ENCODE peak calls at places on chromosome 2, in five cellular contexts. One of them, this sample, is unnamed.

GRCh38 chr2:189249171-189249570 is 69.6 kb upstream of the COL5A2 start:
- DNase-seq in H9: no peak
- DNase-seq in H1: no peak
- DNase-seq in mesenchymal stem cell: peak; percentile 27
- DNase-seq in IMR-90: peak; percentile 85
- DNase-seq in this sample: no peak

GRCh38 chr2:43223412-43224040 is 2.9 kb downstream of the ZFP36L2 start:
- DNase-seq in H9: no peak
- DNase-seq in mesenchymal stem cell: peak; percentile 58
- DNase-seq in H1: no peak
- DNase-seq in IMR-90: peak; percentile 57
- DNase-seq in this sample: no peak

GRCh38 chr2:196263181-196263747 is 91.9 kb upstream of the STK17B start:
- DNase-seq in mesenchymal stem cell: peak; percentile 97
- DNase-seq in IMR-90: peak; percentile 64
- DNase-seq in H9: no peak
- DNase-seq in H1: no peak
- DNase-seq in this sample: no peak

GRCh38 chr2:9139491-9140443 is 66.8 kb upstream of the ASAP2 start:
- DNase-seq in mesenchymal stem cell: peak; percentile 62
- DNase-seq in H1: peak; percentile 97
- DNase-seq in H9: peak; percentile 84
- DNase-seq in IMR-90: peak; percentile 54
- DNase-seq in this sample: peak; percentile 63

GRCh38 chr2:158127380-158127804 is 25.7 kb downstream of the UPP2 start:
- DNase-seq in mesenchymal stem cell: no peak
- DNase-seq in H9: no peak
- DNase-seq in IMR-90: no peak
- DNase-seq in H1: no peak
- DNase-seq in this sample: no peak

GRCh38 chr2:7929276-7929675 is 752.6 kb upstream of the ID2 start:
- DNase-seq in H9: no peak
- DNase-seq in H1: no peak
- DNase-seq in mesenchymal stem cell: no peak
- DNase-seq in IMR-90: no peak
- DNase-seq in this sample: no peak

GRCh38 chr2:170771049-170771937 is 1.1 kb downstream of the ERICH2 start:
- DNase-seq in IMR-90: peak; percentile 15
- DNase-seq in H1: peak; percentile 77
- DNase-seq in mesenchymal stem cell: peak; percentile 45
- DNase-seq in H9: peak; percentile 65
- DNase-seq in this sample: peak; percentile 57

GRCh38 chr2:150567771-150568278 is 80.4 kb upstream of the RND3 start:
- DNase-seq in H1: no peak
- DNase-seq in IMR-90: peak; percentile 72
- DNase-seq in mesenchymal stem cell: peak; percentile 51
- DNase-seq in H9: no peak
- DNase-seq in this sample: no peak

GRCh38 chr2:105181282-105181681 is 60.3 kb upstream of the GPR45 start:
- DNase-seq in mesenchymal stem cell: no peak
- DNase-seq in IMR-90: no peak
- DNase-seq in H9: no peak
- DNase-seq in H1: no peak
- DNase-seq in this sample: no peak

GRCh38 chr2:23456881-23457760 is 72.1 kb downstream of the KLHL29 start:
- DNase-seq in mesenchymal stem cell: peak; percentile 25
- DNase-seq in H1: no peak
- DNase-seq in IMR-90: peak; percentile 85
- DNase-seq in H9: no peak
- DNase-seq in this sample: no peak

GRCh38 chr2:109009920-109010610 is 21.0 kb upstream of the EDAR start:
- DNase-seq in H9: no peak
- DNase-seq in H1: no peak
- DNase-seq in mesenchymal stem cell: peak; percentile 6
- DNase-seq in IMR-90: peak; percentile 35
- DNase-seq in this sample: no peak

GRCh38 chr2:1973636-1974035 is 229.3 kb upstream of the PXDN start:
- DNase-seq in H9: no peak
- DNase-seq in H1: no peak
- DNase-seq in mesenchymal stem cell: no peak
- DNase-seq in IMR-90: no peak
- DNase-seq in this sample: no peak

GRCh38 chr2:64626963-64627760 is 26.6 kb downstream of the SERTAD2 start:
- DNase-seq in H1: peak; percentile 50
- DNase-seq in mesenchymal stem cell: no peak
- DNase-seq in H9: peak; percentile 57
- DNase-seq in IMR-90: no peak
- DNase-seq in this sample: no peak

GRCh38 chr2:158893057-158893456 is 75.4 kb upstream of the TANC1 start:
- DNase-seq in IMR-90: peak; percentile 60
- DNase-seq in mesenchymal stem cell: no peak
- DNase-seq in H1: no peak
- DNase-seq in H9: no peak
- DNase-seq in this sample: no peak

GRCh38 chr2:65974067-65974723 is 460.7 kb upstream of the MEIS1 start:
- DNase-seq in H9: no peak
- DNase-seq in IMR-90: no peak
- DNase-seq in mesenchymal stem cell: no peak
- DNase-seq in H1: no peak
- DNase-seq in this sample: no peak

GRCh38 chr2:173354601-173355131 is at the start of gene CDCA7:
- DNase-seq in IMR-90: peak; percentile 54
- DNase-seq in H9: peak; percentile 82
- DNase-seq in H1: peak; percentile 92
- DNase-seq in mesenchymal stem cell: peak; percentile 75
- DNase-seq in this sample: peak; percentile 78

GRCh38 chr2:11161747-11162146 is 6.5 kb downstream of the SLC66A3 start:
- DNase-seq in mesenchymal stem cell: no peak
- DNase-seq in IMR-90: no peak
- DNase-seq in H1: no peak
- DNase-seq in H9: no peak
- DNase-seq in this sample: no peak

GRCh38 chr2:9590635-9591034 is 35.0 kb upstream of the ADAM17 start:
- DNase-seq in IMR-90: peak; percentile 45
- DNase-seq in H1: no peak
- DNase-seq in H9: no peak
- DNase-seq in mesenchymal stem cell: no peak
- DNase-seq in this sample: no peak

GRCh38 chr2:16224298-16225045 is 284.1 kb downstream of the MYCN start:
- DNase-seq in mesenchymal stem cell: no peak
- DNase-seq in H1: no peak
- DNase-seq in IMR-90: no peak
- DNase-seq in H9: no peak
- DNase-seq in this sample: no peak

GRCh38 chr2:237886702-237887481 is 27.5 kb downstream of the RAMP1 start:
- DNase-seq in mesenchymal stem cell: peak; percentile 55
- DNase-seq in H9: no peak
- DNase-seq in IMR-90: peak; percentile 80
- DNase-seq in H1: no peak
- DNase-seq in this sample: no peak

GRCh38 chr2:229856416-229856815 is 65.4 kb downstream of the TRIP12 start:
- DNase-seq in mesenchymal stem cell: no peak
- DNase-seq in IMR-90: no peak
- DNase-seq in H9: no peak
- DNase-seq in H1: no peak
- DNase-seq in this sample: no peak

GRCh38 chr2:136116111-136116812 is 1.7 kb downstream of the CXCR4 start:
- DNase-seq in H9: no peak
- DNase-seq in IMR-90: no peak
- DNase-seq in H1: peak; percentile 50
- DNase-seq in mesenchymal stem cell: no peak
- DNase-seq in this sample: peak; percentile 39

GRCh38 chr2:113858764-113859163 is 31.1 kb upstream of the ACTR3 start:
- DNase-seq in H9: no peak
- DNase-seq in H1: no peak
- DNase-seq in IMR-90: peak; percentile 95
- DNase-seq in mesenchymal stem cell: peak; percentile 80
- DNase-seq in this sample: no peak

GRCh38 chr2:191015831-191016230 is 1.9 kb upstream of the STAT1 start:
- DNase-seq in mesenchymal stem cell: no peak
- DNase-seq in H9: no peak
- DNase-seq in H1: no peak
- DNase-seq in IMR-90: no peak
- DNase-seq in this sample: no peak

GRCh38 chr2:191013617-191013875 is 425 bp downstream of the STAT1 start:
- DNase-seq in IMR-90: no peak
- DNase-seq in mesenchymal stem cell: no peak
- DNase-seq in H9: no peak
- DNase-seq in H1: no peak
- DNase-seq in this sample: no peak

GRCh38 chr2:191013876-191014652 is at the start of gene STAT1:
- DNase-seq in H1: peak; percentile 99
- DNase-seq in mesenchymal stem cell: peak; percentile 95
- DNase-seq in IMR-90: peak; percentile 93
- DNase-seq in H9: peak; percentile 95
- DNase-seq in this sample: peak; percentile 92

GRCh38 chr2:191015229-191015628 is 1.3 kb upstream of the STAT1 start:
- DNase-seq in H1: no peak
- DNase-seq in IMR-90: no peak
- DNase-seq in H9: no peak
- DNase-seq in mesenchymal stem cell: no peak
- DNase-seq in this sample: no peak

GRCh38 chr2:191014653-191015020 is 666 bp upstream of the STAT1 start:
- DNase-seq in H1: no peak
- DNase-seq in IMR-90: no peak
- DNase-seq in mesenchymal stem cell: no peak
- DNase-seq in H9: no peak
- DNase-seq in this sample: peak; percentile 9
- H2BK15ac ChIP-seq in H1: peak overlapping the region; percentile 47
- H2BK15ac ChIP-seq in IMR-90: peak overlapping the region; percentile 97
- H2BK15ac ChIP-seq in mesenchymal stem cell: no peak overlapping the region
- H2BK15ac ChIP-seq in H9: no peak overlapping the region
- H2BK15ac ChIP-seq in this sample: no peak overlapping the region

DNA sequence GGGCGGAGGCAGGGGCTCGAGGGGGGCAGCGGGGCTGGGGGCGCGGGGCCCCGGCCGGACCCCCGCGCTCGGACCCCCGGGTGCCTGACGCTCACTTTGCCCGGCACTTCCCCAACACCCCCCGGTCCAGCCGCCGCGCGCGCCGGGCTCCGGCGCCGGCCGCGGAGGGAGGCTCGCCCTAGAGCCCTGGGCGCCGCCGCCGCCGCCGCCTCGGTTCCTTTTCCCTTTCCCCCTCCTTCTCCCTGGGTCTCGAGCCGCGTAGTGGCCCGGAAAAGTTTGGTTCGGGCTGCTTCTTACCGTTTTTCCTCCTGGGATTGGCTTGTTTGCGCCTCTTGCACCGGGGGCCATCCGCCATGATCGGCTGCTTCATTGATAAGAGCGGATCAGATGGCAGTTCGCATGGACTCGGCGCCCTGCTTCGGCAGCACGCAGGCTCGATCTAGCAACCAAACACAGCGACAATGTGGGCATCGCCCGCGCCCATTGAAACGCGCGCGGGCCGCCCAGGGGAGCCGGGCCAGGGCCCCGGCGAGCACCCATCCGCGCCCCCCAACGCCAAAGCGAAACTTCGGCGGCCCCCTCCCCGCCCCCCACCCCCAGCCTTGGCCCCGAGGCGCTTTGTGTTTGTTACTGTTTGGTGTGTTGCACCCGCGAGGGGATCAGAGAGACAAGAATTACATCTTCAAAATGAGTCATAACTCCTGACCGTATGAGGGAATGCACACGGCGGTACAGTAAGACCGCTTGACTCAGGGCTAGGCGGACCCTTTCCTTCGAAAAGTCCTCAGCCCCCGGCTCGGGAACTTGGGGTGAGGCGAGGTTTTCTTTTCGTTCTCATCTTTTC is 2.7 kb downstream of the ZEB2 start:
- DNase-seq in IMR-90: peak; percentile 98
- DNase-seq in H1: peak; percentile 65
- DNase-seq in mesenchymal stem cell: peak; percentile 96
- DNase-seq in H9: peak; percentile 52
- DNase-seq in this sample: no peak
- H4K91ac ChIP-seq in IMR-90: peak overlapping the region; percentile 90
- H4K91ac ChIP-seq in H1: no peak overlapping the region
- H4K91ac ChIP-seq in mesenchymal stem cell: peak overlapping the region; percentile 97
- H4K91ac ChIP-seq in H9: no peak overlapping the region
- H4K91ac ChIP-seq in this sample: peak overlapping the region; percentile 60

GRCh38 chr2:160157861-160158813 is 41.9 kb downstream of the ITGB6 start:
- DNase-seq in IMR-90: peak; percentile 37
- DNase-seq in H1: no peak
- DNase-seq in H9: no peak
- DNase-seq in mesenchymal stem cell: peak; percentile 31
- DNase-seq in this sample: no peak
- H4K8ac ChIP-seq in IMR-90: no peak overlapping the region
- H4K8ac ChIP-seq in H1: no peak overlapping the region
- H4K8ac ChIP-seq in H9: no peak overlapping the region
- H4K8ac ChIP-seq in mesenchymal stem cell: no peak overlapping the region
- H4K8ac ChIP-seq in this sample: no peak overlapping the region

GRCh38 chr2:62194558-62195420 is 1.1 kb upstream of the B3GNT2 start:
- DNase-seq in H1: no peak
- DNase-seq in IMR-90: no peak
- DNase-seq in mesenchymal stem cell: no peak
- DNase-seq in H9: no peak
- DNase-seq in this sample: no peak

GRCh38 chr2:62197017-62197586 is 1.2 kb downstream of the B3GNT2 start:
- DNase-seq in H9: no peak
- DNase-seq in H1: no peak
- DNase-seq in mesenchymal stem cell: no peak
- DNase-seq in IMR-90: no peak
- DNase-seq in this sample: peak; percentile 9

GRCh38 chr2:62196278-62196901 is 475 bp downstream of the B3GNT2 start:
- DNase-seq in mesenchymal stem cell: peak; percentile 44
- DNase-seq in H9: no peak
- DNase-seq in H1: peak; percentile 77
- DNase-seq in IMR-90: no peak
- DNase-seq in this sample: peak; percentile 48

GRCh38 chr2:62197609-62198236 is 1.8 kb downstream of the B3GNT2 start:
- DNase-seq in H1: peak; percentile 62
- DNase-seq in mesenchymal stem cell: peak; percentile 21
- DNase-seq in IMR-90: no peak
- DNase-seq in H9: no peak
- DNase-seq in this sample: peak; percentile 66

DNA sequence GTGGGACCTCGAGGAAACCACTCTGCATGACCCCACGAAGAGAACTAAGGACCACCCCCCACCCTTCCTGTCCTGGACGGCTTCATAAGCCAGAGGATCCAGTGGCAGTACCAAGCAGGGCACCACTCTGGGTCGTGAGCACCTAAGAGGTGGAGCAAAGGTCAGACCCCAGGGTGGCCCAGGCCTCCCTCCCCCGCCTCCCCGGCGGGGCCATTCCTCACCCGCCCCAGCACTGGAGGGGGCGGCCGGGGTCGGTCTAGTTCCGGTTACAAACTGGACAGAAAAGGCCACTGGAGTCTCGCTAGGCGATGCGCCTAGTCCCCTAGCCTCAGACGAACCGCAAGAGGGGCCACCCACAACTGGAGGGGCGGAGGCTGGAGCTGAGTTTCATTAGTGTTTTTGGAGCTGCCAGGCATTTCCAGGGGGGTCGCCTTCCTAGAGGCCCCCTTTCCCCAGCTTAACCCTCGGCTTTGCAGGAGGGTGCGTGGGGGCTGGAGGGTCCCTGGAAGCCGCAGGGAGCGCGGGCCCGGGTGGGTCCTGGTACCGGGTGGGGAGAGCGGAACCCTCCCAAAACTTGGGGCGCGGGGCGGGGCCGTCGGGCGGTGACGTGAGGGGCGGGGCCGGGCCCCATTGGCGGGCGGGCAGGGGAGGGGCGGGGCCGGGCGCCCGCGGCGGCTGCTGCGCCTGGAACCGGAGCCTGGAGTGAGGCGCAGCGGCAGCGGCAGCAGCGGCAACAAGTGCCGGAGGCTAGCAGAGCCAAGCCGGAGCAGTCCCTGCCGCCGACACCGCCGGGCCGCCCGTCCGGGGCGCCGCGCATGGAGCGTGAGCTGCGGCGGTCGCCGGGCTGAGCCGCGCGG is at the start of gene B3GNT2:
- DNase-seq in H9: peak; percentile 80
- DNase-seq in mesenchymal stem cell: peak; percentile 68
- DNase-seq in IMR-90: peak; percentile 57
- DNase-seq in H1: peak; percentile 91
- DNase-seq in this sample: peak; percentile 79
- H2BK15ac ChIP-seq in H9: no peak within 1 kb of the TSS
- H2BK15ac ChIP-seq in mesenchymal stem cell: peak within 1 kb of the TSS; percentile 91
- H2BK15ac ChIP-seq in IMR-90: no peak within 1 kb of the TSS
- H2BK15ac ChIP-seq in H1: peak within 1 kb of the TSS; percentile 65
- H2BK15ac ChIP-seq in this sample: peak within 1 kb of the TSS; percentile 78